ENCODE peak calls at places on chromosomes 3 and 15, in seven cellular contexts. F, R, W, U, P, X and E are unnamed samples.

GRCh38 chr3:113018461-113019181 is 27.8 kb downstream of the GTPBP8 start:
- DNase-seq in W (no peak), F (no peak), R (no peak), X (no peak), U (no peak), P (no peak), E (no peak)

GRCh38 chr15:40471105-40471777 is 457 bp downstream of the CHST14 start:
- DNase-seq in R (no peak), P (peak), W (peak), X (no peak), F (peak), U (no peak), E (no peak)

GRCh38 chr3:52313774-52314188 is 2.3 kb upstream of the DNAH1 start:
- DNase-seq in X (peak), U (no peak), W (no peak), P (no peak), F (no peak), R (no peak), E (no peak)

GRCh38 chr3:19931767-19932188 is 2.2 kb downstream of the EFHB start:
- DNase-seq in P (no peak), F (no peak), U (no peak), X (peak), W (no peak), R (no peak), E (no peak)

GRCh38 chr15:41621200-41622193 is 38.7 kb upstream of the MGA start:
- DNase-seq in W (peak), X (peak), U (no peak), F (peak), R (no peak), P (peak), E (peak)

GRCh38 chr15:68372291-68372811 is 59.6 kb downstream of the ITGA11 start:
- DNase-seq in R (peak), U (no peak), P (no peak), W (peak), X (no peak), F (peak), E (no peak)

GRCh38 chr3:55725681-55726500 is 238.8 kb upstream of the WNT5A start:
- DNase-seq in P (no peak), U (no peak), F (no peak), X (no peak), W (no peak), R (no peak), E (no peak)

GRCh38 chr15:42184736-42185135 is 23.4 kb downstream of the VPS39 start:
- DNase-seq in R (no peak), W (no peak), U (no peak), P (no peak), F (no peak), X (no peak), E (no peak)